ENCODE peak calls at places on chromosome 1, in seven cellular contexts. G, B, Y, C, T, V and I are unnamed samples.

GRCh38 chr1:3186526-3186921 is 117.5 kb downstream of the PRDM16 start:
- DNase-seq in G (no peak), T (peak), Y (peak), V (no peak), C (no peak), B (peak), I (no peak)

GRCh38 chr1:7539772-7540175 is 231.3 kb upstream of the VAMP3 start:
- DNase-seq in G (no peak), C (peak), T (peak), Y (peak), B (peak), V (peak), I (no peak)

GRCh38 chr1:204263240-204263848 is 49.6 kb upstream of the GOLT1A start:
- DNase-seq in T (no peak), V (peak), B (no peak), G (no peak), C (no peak), Y (no peak), I (peak)

GRCh38 chr1:46415514-46415913 is 21.4 kb downstream of the FAAH start:
- DNase-seq in V (no peak), B (no peak), G (no peak), C (no peak), Y (no peak), T (no peak), I (no peak)

GRCh38 chr1:201270616-201271390 is 12.5 kb upstream of the PKP1 start:
- DNase-seq in V (no peak), C (no peak), G (no peak), B (no peak), T (no peak), Y (no peak), I (no peak)

GRCh38 chr1:184367427-184368038 is 19.3 kb upstream of the C1orf21 start:
- DNase-seq in G (no peak), B (no peak), C (no peak), V (no peak), T (no peak), Y (no peak), I (no peak)

GRCh38 chr1:234545512-234546386 is 64.2 kb downstream of the IRF2BP2 start:
- DNase-seq in C (peak), V (peak), B (no peak), Y (peak), T (no peak), G (no peak), I (no peak)

GRCh38 chr1:154476791-154477190 is 25.2 kb upstream of the TDRD10 start:
- DNase-seq in Y (peak), C (no peak), G (no peak), V (no peak), B (no peak), T (no peak), I (no peak)

GRCh38 chr1:248926401-248927182 is 20.6 kb downstream of the PGBD2 start:
- DNase-seq in V (no peak), Y (peak), T (no peak), B (no peak), C (no peak), G (no peak), I (peak)

GRCh38 chr1:4585216-4585615 is 69.2 kb upstream of the AJAP1 start:
- DNase-seq in T (no peak), B (no peak), C (no peak), V (no peak), G (no peak), Y (no peak), I (no peak)